ENCODE peak calls at places on chromosomes 4 and X, in four cellular contexts. L, B, O and V are unnamed samples. For H3K4me1, the result is how much of the 10 kb centered on the place peaks cover.

GRCh38 chr4:20062054-20062453 is 189.7 kb upstream of the SLIT2 start:
- DNase-seq in B (no peak), L (no peak), O (no peak), V (no peak)

GRCh38 chr4:123444298-123444731 is 47.7 kb downstream of the SPRY1 start:
- DNase-seq in L (peak), O (peak), B (peak), V (peak)

GRCh38 chr4:121072836-121073362 is 564 bp upstream of the NDNF start:
- DNase-seq in O (no peak), B (no peak), L (no peak), V (no peak)

GRCh38 chrX:95382799-95383198 is 1301.8 kb upstream of the DIAPH2 start:
- DNase-seq in L (no peak), B (no peak), O (no peak), V (no peak)

GRCh38 chrX:39811391-39811790 is 286.4 kb downstream of the BCOR start:
- DNase-seq in L (no peak), O (no peak), B (no peak), V (no peak)

GRCh38 chrX:29941292-29941691 is 274.1 kb upstream of the MAGEB2 start:
- DNase-seq in O (no peak), L (peak), B (no peak), V (no peak)

GRCh38 chrX:20521245-20521644 is 254.5 kb upstream of the RPS6KA3 start:
- DNase-seq in L (no peak), B (no peak), O (no peak), V (no peak)

GRCh38 chr4:77156912-77157858 is at the start of gene CCNG2:
- DNase-seq in B (no peak), L (peak), O (peak), V (peak)

GRCh38 chr4:5266991-5267390 is 215.7 kb downstream of the STK32B start:
- DNase-seq in B (no peak), L (no peak), O (no peak), V (no peak)

GRCh38 chr4:1448589-1449420 is 42.6 kb upstream of the NKX1-1 start:
- DNase-seq in B (no peak), O (peak), L (no peak), V (no peak)

GRCh38 chr4:1449475-1449832 is 43.2 kb upstream of the NKX1-1 start:
- DNase-seq in O (peak), B (no peak), L (no peak), V (no peak)

GRCh38 chr4:1447676-1448588 is 41.7 kb upstream of the NKX1-1 start:
- DNase-seq in L (no peak), O (no peak), B (no peak), V (no peak)

GRCh38 chr4:1446502-1447153 is 40.4 kb upstream of the NKX1-1 start:
- DNase-seq in B (no peak), O (no peak), L (no peak), V (no peak)

DNA sequence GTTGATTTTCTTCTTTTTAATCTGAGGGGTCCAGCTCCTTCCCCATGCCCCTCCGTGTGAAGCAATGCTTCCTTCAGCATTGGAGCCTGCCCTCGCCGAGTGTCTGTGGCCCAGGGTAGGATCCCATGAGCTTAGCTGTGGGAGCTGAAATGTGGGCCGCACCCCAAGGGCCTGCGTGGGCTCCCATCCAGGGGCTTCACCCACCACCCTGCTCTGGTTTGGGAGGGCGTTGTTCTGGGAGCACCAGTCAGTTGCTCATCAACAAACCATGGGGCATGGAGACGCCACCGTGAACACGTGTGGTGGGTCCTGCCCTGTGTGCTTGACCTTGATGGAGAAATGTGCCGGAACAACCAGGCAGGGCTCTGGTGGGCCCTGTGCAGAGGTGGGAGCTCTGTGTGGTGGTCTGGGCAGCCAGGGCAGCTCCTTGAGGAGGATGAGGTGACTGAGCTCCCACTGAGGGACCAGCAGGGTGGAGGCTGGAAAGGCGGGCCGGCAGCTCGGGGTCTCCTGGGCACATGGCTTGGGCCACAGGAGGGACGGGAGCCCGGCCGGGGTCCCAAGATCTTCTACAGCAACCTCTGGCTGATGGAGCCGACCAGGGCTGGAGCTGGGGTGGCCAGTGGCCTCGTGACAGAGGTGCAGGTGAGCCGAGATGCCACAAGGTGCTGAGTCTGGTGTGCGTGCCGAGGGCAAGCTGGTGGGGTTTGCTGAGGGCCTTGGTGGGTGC is 39.6 kb upstream of the NKX1-1 start:
- DNase-seq in B (no peak), O (no peak), L (no peak), V (no peak)
- TF ChIP-seq YY1 in B (no peak), O (no peak), L (no peak), V (no peak)

GRCh38 chr4:38684271-38684670 is 20.3 kb downstream of the KLF3 start:
- DNase-seq in O (no peak), B (no peak), L (no peak), V (no peak)

GRCh38 chr4:38688676-38689355 is 24.8 kb downstream of the KLF3 start:
- DNase-seq in L (no peak), B (no peak), O (no peak), V (no peak)

GRCh38 chr4:38684951-38685350 is 21.0 kb downstream of the KLF3 start:
- DNase-seq in L (no peak), O (no peak), B (no peak), V (no peak)

GRCh38 chr4:38686682-38687081 is 22.7 kb downstream of the KLF3 start:
- DNase-seq in B (no peak), L (no peak), O (no peak), V (no peak)

GRCh38 chr4:38687571-38688011 is 23.6 kb downstream of the KLF3 start:
- DNase-seq in B (no peak), O (no peak), L (no peak), V (no peak)
- H3K4me1 ChIP-seq in B (under half), O (under half), L (under half), V (under half)

DNA sequence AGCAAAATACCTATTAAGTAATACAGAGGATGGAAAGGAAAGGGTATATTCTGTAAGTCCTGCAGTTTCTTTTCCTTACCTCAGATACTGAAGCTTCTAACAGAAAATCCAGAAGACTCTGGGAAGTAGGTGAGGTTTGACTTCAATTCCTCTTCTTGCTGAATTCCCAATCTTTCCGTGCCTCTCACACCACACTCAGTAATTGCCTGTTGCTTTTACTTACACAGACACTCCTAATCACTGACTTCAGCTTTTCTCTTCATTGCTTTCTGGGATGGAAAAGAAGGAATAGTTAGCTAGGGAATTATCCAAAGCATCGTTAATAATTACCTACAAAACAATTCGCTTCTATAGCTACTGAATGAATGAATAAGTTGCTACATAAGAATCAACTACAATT is 163.6 kb downstream of the FBXO8 start:
- DNase-seq in O (no peak), B (no peak), L (no peak), V (no peak)
- TF ChIP-seq SUZ12 in O (no peak), B (no peak), L (no peak), V (no peak)

DNA sequence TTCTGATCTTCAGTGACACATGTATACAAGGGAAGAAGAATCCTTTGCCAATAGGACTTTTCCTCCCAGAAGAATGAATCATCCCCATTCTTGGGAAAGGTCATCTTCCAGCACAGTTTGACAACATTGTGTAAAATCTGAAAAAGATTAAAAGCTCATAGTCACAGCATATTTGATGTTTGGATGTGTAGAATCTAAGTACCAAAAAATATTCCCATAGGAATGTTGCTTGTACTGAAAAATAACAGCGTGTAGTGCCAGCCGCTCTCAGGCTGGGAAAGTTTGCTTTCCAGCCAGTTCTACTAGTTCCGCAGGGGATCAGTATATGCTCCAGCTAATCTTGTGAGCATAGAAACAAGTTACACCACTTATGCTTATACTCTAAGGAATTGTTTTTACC is 74.7 kb upstream of the IL13RA1 start:
- DNase-seq in L (no peak), O (no peak), B (no peak), V (no peak)
- TF ChIP-seq YY1 in L (no peak), O (no peak), B (no peak), V (no peak)

GRCh38 chr4:153483432-153484418 is 17.6 kb downstream of the TMEM131L start:
- DNase-seq in O (no peak), L (no peak), B (no peak), V (no peak)
- H3K4me1 ChIP-seq in O (under half), L (under half), B (half or more), V (under half)

DNA sequence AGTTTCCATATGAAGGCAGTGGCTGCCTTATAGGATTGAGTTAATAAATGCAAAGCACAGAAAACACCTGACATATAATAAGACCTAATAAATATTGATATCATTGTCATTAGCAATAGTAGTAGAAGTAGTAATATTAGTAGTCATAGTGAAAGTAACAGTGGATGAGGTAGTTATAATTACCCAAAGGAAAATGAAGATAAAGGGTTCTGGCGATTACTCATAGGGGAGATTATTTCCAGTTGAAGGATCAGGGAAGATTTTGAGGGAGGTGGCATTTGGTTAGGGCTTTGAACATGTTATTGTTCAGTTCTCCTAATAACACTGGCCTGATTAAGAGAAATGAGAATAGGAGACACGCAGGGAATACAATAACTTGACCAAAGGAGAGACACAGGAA is 131.9 kb upstream of the GPRIN3 start:
- DNase-seq in O (no peak), L (no peak), B (no peak), V (no peak)
- TF ChIP-seq SUZ12 in O (no peak), L (no peak), B (no peak), V (no peak)

GRCh38 chrX:12563121-12563520 is 228.1 kb upstream of the PRPS2 start:
- DNase-seq in L (no peak), B (no peak), O (no peak), V (no peak)
- TF ChIP-seq YY1 in L (no peak), B (no peak), O (no peak), V (no peak)